ENCODE peak calls at places on chromosome 7, in ten cellular contexts. One of them, this sample, is unnamed.

GRCh38 chr7:117639966-117640365 is 160.1 kb downstream of the CFTR start:
- DNase-seq in ELF-1: no peak
- DNase-seq in stomach: no peak
- DNase-seq in brain microvascular endothelial cell: no peak
- DNase-seq in GM03348: no peak
- DNase-seq in prostate gland: no peak
- DNase-seq in GM12891: no peak
- DNase-seq in SK-N-MC: no peak
- DNase-seq in neural crest cell: no peak
- DNase-seq in HTR-8/SVneo: no peak
- DNase-seq in this sample: no peak

GRCh38 chr7:159118220-159118595 is 26.5 kb downstream of the VIPR2 start:
- DNase-seq in GM12891: no peak
- DNase-seq in GM03348: no peak
- DNase-seq in neural crest cell: no peak
- DNase-seq in SK-N-MC: no peak
- DNase-seq in brain microvascular endothelial cell: no peak
- DNase-seq in prostate gland: no peak
- DNase-seq in HTR-8/SVneo: no peak
- DNase-seq in ELF-1: no peak
- DNase-seq in stomach: no peak
- DNase-seq in this sample: no peak

GRCh38 chr7:120055300-120055699 is 217.7 kb upstream of the KCND2 start:
- DNase-seq in SK-N-MC: no peak
- DNase-seq in brain microvascular endothelial cell: peak
- DNase-seq in HTR-8/SVneo: no peak
- DNase-seq in prostate gland: no peak
- DNase-seq in GM12891: no peak
- DNase-seq in stomach: no peak
- DNase-seq in ELF-1: no peak
- DNase-seq in neural crest cell: no peak
- DNase-seq in GM03348: peak
- DNase-seq in this sample: no peak

GRCh38 chr7:139362302-139362701 is 2.6 kb downstream of the LUC7L2 start:
- DNase-seq in GM03348: peak
- DNase-seq in SK-N-MC: no peak
- DNase-seq in prostate gland: no peak
- DNase-seq in stomach: no peak
- DNase-seq in HTR-8/SVneo: peak
- DNase-seq in neural crest cell: no peak
- DNase-seq in GM12891: no peak
- DNase-seq in ELF-1: peak
- DNase-seq in brain microvascular endothelial cell: no peak
- DNase-seq in this sample: no peak

GRCh38 chr7:71630521-71630920 is 498.6 kb downstream of the GALNT17 start:
- DNase-seq in brain microvascular endothelial cell: no peak
- DNase-seq in SK-N-MC: no peak
- DNase-seq in stomach: no peak
- DNase-seq in GM03348: no peak
- DNase-seq in GM12891: no peak
- DNase-seq in prostate gland: no peak
- DNase-seq in ELF-1: no peak
- DNase-seq in neural crest cell: no peak
- DNase-seq in HTR-8/SVneo: no peak
- DNase-seq in this sample: no peak

GRCh38 chr7:128406986-128407589 is 2.7 kb downstream of the IMPDH1 start:
- DNase-seq in GM12891: no peak
- DNase-seq in HTR-8/SVneo: no peak
- DNase-seq in GM03348: no peak
- DNase-seq in neural crest cell: no peak
- DNase-seq in ELF-1: no peak
- DNase-seq in prostate gland: no peak
- DNase-seq in SK-N-MC: no peak
- DNase-seq in stomach: no peak
- DNase-seq in brain microvascular endothelial cell: no peak
- DNase-seq in this sample: no peak

GRCh38 chr7:82740246-82740848 is 296.8 kb upstream of the CACNA2D1 start:
- DNase-seq in ELF-1: no peak
- DNase-seq in brain microvascular endothelial cell: peak
- DNase-seq in stomach: peak
- DNase-seq in GM03348: peak
- DNase-seq in SK-N-MC: peak
- DNase-seq in neural crest cell: peak
- DNase-seq in GM12891: no peak
- DNase-seq in prostate gland: no peak
- DNase-seq in HTR-8/SVneo: peak
- DNase-seq in this sample: peak

GRCh38 chr7:47596502-47597202 is 14.7 kb upstream of the TNS3 start:
- DNase-seq in GM12891: no peak
- DNase-seq in HTR-8/SVneo: no peak
- DNase-seq in prostate gland: no peak
- DNase-seq in brain microvascular endothelial cell: no peak
- DNase-seq in GM03348: no peak
- DNase-seq in ELF-1: no peak
- DNase-seq in SK-N-MC: no peak
- DNase-seq in stomach: peak
- DNase-seq in neural crest cell: no peak
- DNase-seq in this sample: no peak

GRCh38 chr7:138892016-138892630 is 89.1 kb downstream of the KIAA1549 start:
- DNase-seq in SK-N-MC: no peak
- DNase-seq in brain microvascular endothelial cell: no peak
- DNase-seq in stomach: no peak
- DNase-seq in GM12891: no peak
- DNase-seq in ELF-1: no peak
- DNase-seq in GM03348: no peak
- DNase-seq in HTR-8/SVneo: no peak
- DNase-seq in prostate gland: no peak
- DNase-seq in neural crest cell: no peak
- DNase-seq in this sample: no peak

GRCh38 chr7:44607141-44608068 is 978 bp downstream of the OGDH start:
- DNase-seq in neural crest cell: no peak
- DNase-seq in GM12891: no peak
- DNase-seq in HTR-8/SVneo: no peak
- DNase-seq in SK-N-MC: no peak
- DNase-seq in prostate gland: no peak
- DNase-seq in GM03348: no peak
- DNase-seq in ELF-1: no peak
- DNase-seq in brain microvascular endothelial cell: no peak
- DNase-seq in stomach: no peak
- DNase-seq in this sample: no peak